ENCODE peak calls at places on chromosomes 5 and 9, in nine cellular contexts. M, N, W, J, O, B, P, X and Q are unnamed samples.

GRCh38 chr5:103367722-103368121 is 109.2 kb downstream of the MACIR start:
- DNase-seq in M (no peak), N (no peak), W (no peak), J (no peak), O (no peak), B (no peak), P (no peak), X (no peak), Q (no peak)

GRCh38 chr5:126972062-126972895 is 58.1 kb downstream of the MARCHF3 start:
- DNase-seq in M (peak), N (no peak), W (no peak), J (no peak), O (no peak), B (no peak), P (peak), X (no peak), Q (no peak)

GRCh38 chr9:93254806-93255519 is 71.0 kb downstream of the WNK2 start:
- DNase-seq in M (no peak), N (peak), W (no peak), J (peak), O (no peak), B (no peak), P (no peak), X (no peak), Q (peak)

GRCh38 chr5:179731791-179732411 is 721 bp upstream of the MAML1 start:
- DNase-seq in M (no peak), N (no peak), W (peak), J (peak), O (peak), B (peak), P (no peak), X (peak), Q (peak)

GRCh38 chr5:56139978-56140562 is 93.1 kb downstream of the ANKRD55 start:
- DNase-seq in M (no peak), N (no peak), W (no peak), J (no peak), O (no peak), B (no peak), P (no peak), X (no peak), Q (no peak)

GRCh38 chr9:114382951-114383865 is 4.6 kb downstream of the AKNA start:
- DNase-seq in M (no peak), N (no peak), W (peak), J (peak), O (no peak), B (peak), P (peak), X (peak), Q (no peak)

GRCh38 chr5:149450199-149450598 is 71.1 kb upstream of the IL17B start:
- DNase-seq in M (no peak), N (peak), W (peak), J (peak), O (peak), B (peak), P (no peak), X (peak), Q (no peak)

GRCh38 chr9:17480966-17481365 is 97.9 kb upstream of the SH3GL2 start:
- DNase-seq in M (no peak), N (no peak), W (no peak), J (no peak), O (no peak), B (no peak), P (no peak), X (no peak), Q (peak)

GRCh38 chr5:50440651-50441478 is at the start of gene EMB:
- DNase-seq in M (no peak), N (peak), W (peak), J (peak), O (peak), B (peak), P (peak), X (peak), Q (peak)

GRCh38 chr5:179267071-179267670 is 78.1 kb downstream of the ADAMTS2 start:
- DNase-seq in M (no peak), N (peak), W (no peak), J (peak), O (peak), B (peak), P (no peak), X (no peak), Q (peak)

GRCh38 chr5:169097897-169098296 is 203.0 kb downstream of the SLIT3 start:
- DNase-seq in M (no peak), N (no peak), W (no peak), J (no peak), O (no peak), B (no peak), P (no peak), X (no peak), Q (no peak)

GRCh38 chr5:169097374-169097831 is 203.5 kb downstream of the SLIT3 start:
- DNase-seq in M (no peak), N (no peak), W (no peak), J (peak), O (no peak), B (peak), P (no peak), X (no peak), Q (no peak)

GRCh38 chr5:169094586-169095409 is 206.1 kb downstream of the SLIT3 start:
- DNase-seq in M (no peak), N (no peak), W (no peak), J (no peak), O (no peak), B (peak), P (no peak), X (no peak), Q (no peak)

GRCh38 chr5:169095976-169096375 is 205.0 kb downstream of the SLIT3 start:
- DNase-seq in M (no peak), N (no peak), W (no peak), J (no peak), O (no peak), B (peak), P (no peak), X (no peak), Q (no peak)

DNA sequence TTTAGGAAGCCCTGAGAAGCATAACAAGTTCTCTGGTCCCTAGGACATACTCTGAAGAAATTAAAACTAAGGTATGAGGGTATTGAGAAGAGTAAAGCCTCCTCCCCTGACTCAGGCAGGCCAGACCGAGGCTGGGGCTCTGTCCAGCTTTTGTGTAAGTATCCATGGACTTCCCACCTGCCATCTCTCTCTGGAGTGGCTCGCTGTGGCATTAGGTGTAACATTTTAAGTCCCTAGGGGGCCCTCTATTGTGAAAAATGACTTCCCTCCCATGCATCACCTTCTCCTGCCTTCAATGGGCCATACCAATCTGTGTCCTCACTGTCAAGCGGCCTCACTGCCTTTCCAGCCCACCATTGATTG is 205.5 kb downstream of the SLIT3 start:
- DNase-seq in M (no peak), N (no peak), W (no peak), J (no peak), O (no peak), B (no peak), P (no peak), X (no peak), Q (no peak)
- H3K27ac ChIP-seq in M (no peak), N (no peak), W (no peak), J (peak), O (no peak), B (peak), P (no peak), X (no peak), Q (no peak)

DNA sequence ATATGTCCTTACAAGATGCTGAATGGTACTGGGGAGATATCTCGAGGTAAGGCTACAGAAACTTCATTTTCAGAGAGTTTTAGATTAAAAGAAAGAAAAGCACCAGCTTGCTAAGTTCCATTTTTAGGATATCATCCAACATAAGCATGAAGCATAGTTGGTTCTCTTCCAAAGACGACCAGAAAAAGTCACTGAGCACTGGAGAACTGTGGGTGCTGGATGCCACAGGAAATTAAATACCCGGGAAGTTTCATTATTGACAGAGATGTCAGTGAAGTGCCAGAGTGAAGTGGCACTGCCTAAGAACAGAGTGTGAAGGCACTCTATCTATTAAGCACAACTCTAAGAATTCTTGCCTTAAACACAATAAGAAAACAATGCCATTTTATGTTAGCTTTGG is 76.8 kb downstream of the PIK3R1 start:
- DNase-seq in M (no peak), N (no peak), W (no peak), J (no peak), O (no peak), B (peak), P (no peak), X (no peak), Q (no peak)
- H3K27ac ChIP-seq in M (no peak), N (peak), W (no peak), J (peak), O (peak), B (no peak), P (no peak), X (no peak), Q (no peak)

GRCh38 chr5:35477321-35477720 is 140.3 kb upstream of the SPEF2 start:
- DNase-seq in M (no peak), N (no peak), W (no peak), J (no peak), O (no peak), B (no peak), P (no peak), X (no peak), Q (no peak)
- H3K27ac ChIP-seq in M (no peak), N (no peak), W (no peak), J (no peak), O (no peak), B (no peak), P (no peak), X (no peak), Q (no peak)

DNA sequence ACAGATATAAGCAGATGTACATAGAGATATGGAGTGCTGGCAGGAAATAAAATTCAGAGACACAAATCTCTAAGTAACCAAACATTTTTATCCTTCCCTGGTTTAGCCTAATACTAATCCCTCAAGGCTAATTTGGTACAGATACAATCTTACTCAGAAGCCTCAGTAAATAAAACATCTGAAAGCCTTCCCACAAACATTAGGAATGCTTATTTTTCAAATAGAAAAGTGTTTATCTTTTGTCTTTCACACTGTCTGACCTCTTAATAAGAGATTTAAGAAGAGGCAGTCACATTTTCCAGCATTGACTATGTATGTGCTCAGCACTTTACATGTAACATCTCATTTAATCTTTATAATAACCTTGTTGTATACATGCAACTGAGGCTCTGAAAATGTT is 399.4 kb downstream of the ARRDC3 start:
- DNase-seq in M (no peak), N (no peak), W (no peak), J (no peak), O (no peak), B (no peak), P (no peak), X (no peak), Q (no peak)
- H3K27ac ChIP-seq in M (no peak), N (no peak), W (no peak), J (no peak), O (no peak), B (no peak), P (no peak), X (no peak), Q (no peak)

GRCh38 chr5:134735243-134735642 is 3.1 kb upstream of the CAMLG start:
- DNase-seq in M (no peak), N (no peak), W (no peak), J (no peak), O (no peak), B (no peak), P (no peak), X (no peak), Q (no peak)
- H3K27ac ChIP-seq in M (no peak), N (no peak), W (no peak), J (no peak), O (no peak), B (no peak), P (no peak), X (no peak), Q (no peak)

GRCh38 chr5:147406636-147407035 is 103.2 kb downstream of the DPYSL3 start:
- DNase-seq in M (no peak), N (no peak), W (no peak), J (no peak), O (no peak), B (peak), P (no peak), X (no peak), Q (no peak)
- H3K27ac ChIP-seq in M (no peak), N (no peak), W (peak), J (peak), O (peak), B (no peak), P (no peak), X (no peak), Q (no peak)

GRCh38 chr9:134619456-134619982 is 22.1 kb upstream of the COL5A1 start:
- DNase-seq in M (no peak), N (no peak), W (no peak), J (peak), O (no peak), B (no peak), P (no peak), X (no peak), Q (peak)
- H3K27ac ChIP-seq in M (no peak), N (no peak), W (no peak), J (no peak), O (no peak), B (no peak), P (no peak), X (no peak), Q (no peak)